ENCODE peak calls at places on chromosome 13, in ten cellular contexts. One of them, this sample, is unnamed.

GRCh38 chr13:75010941-75011340 is 471.0 kb downstream of the TBC1D4 start:
- DNase-seq in Right ventricle myocardium superior: no peak
- DNase-seq in psoas muscle: no peak
- DNase-seq in sciatic nerve: no peak
- DNase-seq in brain microvascular endothelial cell: no peak
- DNase-seq in activated CD8-positive, alpha-beta memory T cell treated with anti-CD3 and anti-CD28 coated beads for 1 hour: no peak
- DNase-seq in nephron progenitor cell: no peak
- DNase-seq in head of caudate nucleus: no peak
- DNase-seq in NCI-H774: no peak
- DNase-seq in esophagus squamous epithelium: no peak
- DNase-seq in this sample: no peak

GRCh38 chr13:27528908-27529307 is 78.5 kb upstream of the MTIF3 start:
- DNase-seq in Right ventricle myocardium superior: no peak
- DNase-seq in psoas muscle: no peak
- DNase-seq in sciatic nerve: no peak
- DNase-seq in brain microvascular endothelial cell: no peak
- DNase-seq in activated CD8-positive, alpha-beta memory T cell treated with anti-CD3 and anti-CD28 coated beads for 1 hour: no peak
- DNase-seq in nephron progenitor cell: no peak
- DNase-seq in head of caudate nucleus: no peak
- DNase-seq in NCI-H774: no peak
- DNase-seq in esophagus squamous epithelium: no peak
- DNase-seq in this sample: no peak

GRCh38 chr13:46160474-46161066 is 21.4 kb downstream of the LCP1 start:
- DNase-seq in Right ventricle myocardium superior: no peak
- DNase-seq in psoas muscle: no peak
- DNase-seq in sciatic nerve: no peak
- DNase-seq in brain microvascular endothelial cell: peak
- DNase-seq in activated CD8-positive, alpha-beta memory T cell treated with anti-CD3 and anti-CD28 coated beads for 1 hour: no peak
- DNase-seq in nephron progenitor cell: peak
- DNase-seq in head of caudate nucleus: no peak
- DNase-seq in NCI-H774: no peak
- DNase-seq in esophagus squamous epithelium: no peak
- DNase-seq in this sample: peak

GRCh38 chr13:76708138-76708537 is 178.1 kb downstream of the KCTD12 start:
- DNase-seq in Right ventricle myocardium superior: peak
- DNase-seq in psoas muscle: no peak
- DNase-seq in sciatic nerve: no peak
- DNase-seq in brain microvascular endothelial cell: no peak
- DNase-seq in activated CD8-positive, alpha-beta memory T cell treated with anti-CD3 and anti-CD28 coated beads for 1 hour: no peak
- DNase-seq in nephron progenitor cell: no peak
- DNase-seq in head of caudate nucleus: no peak
- DNase-seq in NCI-H774: no peak
- DNase-seq in esophagus squamous epithelium: no peak
- DNase-seq in this sample: no peak

GRCh38 chr13:30319703-30320102 is 12.4 kb upstream of the KATNAL1 start:
- DNase-seq in Right ventricle myocardium superior: peak
- DNase-seq in psoas muscle: no peak
- DNase-seq in sciatic nerve: no peak
- DNase-seq in brain microvascular endothelial cell: no peak
- DNase-seq in activated CD8-positive, alpha-beta memory T cell treated with anti-CD3 and anti-CD28 coated beads for 1 hour: no peak
- DNase-seq in nephron progenitor cell: no peak
- DNase-seq in head of caudate nucleus: peak
- DNase-seq in NCI-H774: no peak
- DNase-seq in esophagus squamous epithelium: no peak
- DNase-seq in this sample: peak

GRCh38 chr13:91785435-91786137 is 387.2 kb downstream of the GPC5 start:
- DNase-seq in Right ventricle myocardium superior: no peak
- DNase-seq in psoas muscle: no peak
- DNase-seq in sciatic nerve: no peak
- DNase-seq in brain microvascular endothelial cell: no peak
- DNase-seq in activated CD8-positive, alpha-beta memory T cell treated with anti-CD3 and anti-CD28 coated beads for 1 hour: no peak
- DNase-seq in nephron progenitor cell: no peak
- DNase-seq in head of caudate nucleus: no peak
- DNase-seq in NCI-H774: no peak
- DNase-seq in esophagus squamous epithelium: no peak
- DNase-seq in this sample: no peak

GRCh38 chr13:35995136-35995535 is 136.0 kb downstream of the DCLK1 start:
- DNase-seq in Right ventricle myocardium superior: no peak
- DNase-seq in psoas muscle: no peak
- DNase-seq in sciatic nerve: no peak
- DNase-seq in brain microvascular endothelial cell: no peak
- DNase-seq in activated CD8-positive, alpha-beta memory T cell treated with anti-CD3 and anti-CD28 coated beads for 1 hour: no peak
- DNase-seq in nephron progenitor cell: no peak
- DNase-seq in head of caudate nucleus: no peak
- DNase-seq in NCI-H774: no peak
- DNase-seq in esophagus squamous epithelium: no peak
- DNase-seq in this sample: no peak

GRCh38 chr13:112069063-112069726 is 2.2 kb downstream of the SOX1 start:
- DNase-seq in Right ventricle myocardium superior: no peak
- DNase-seq in psoas muscle: no peak
- DNase-seq in sciatic nerve: no peak
- DNase-seq in brain microvascular endothelial cell: no peak
- DNase-seq in activated CD8-positive, alpha-beta memory T cell treated with anti-CD3 and anti-CD28 coated beads for 1 hour: no peak
- DNase-seq in nephron progenitor cell: peak
- DNase-seq in head of caudate nucleus: no peak
- DNase-seq in NCI-H774: peak
- DNase-seq in esophagus squamous epithelium: no peak
- DNase-seq in this sample: no peak

GRCh38 chr13:44801990-44802389 is 187.3 kb downstream of the NUFIP1 start:
- DNase-seq in Right ventricle myocardium superior: no peak
- DNase-seq in psoas muscle: no peak
- DNase-seq in sciatic nerve: no peak
- DNase-seq in brain microvascular endothelial cell: peak
- DNase-seq in activated CD8-positive, alpha-beta memory T cell treated with anti-CD3 and anti-CD28 coated beads for 1 hour: no peak
- DNase-seq in nephron progenitor cell: no peak
- DNase-seq in head of caudate nucleus: no peak
- DNase-seq in NCI-H774: no peak
- DNase-seq in esophagus squamous epithelium: no peak
- DNase-seq in this sample: peak

GRCh38 chr13:78032132-78032531 is 113.5 kb upstream of the EDNRB start:
- DNase-seq in Right ventricle myocardium superior: no peak
- DNase-seq in psoas muscle: no peak
- DNase-seq in sciatic nerve: no peak
- DNase-seq in brain microvascular endothelial cell: no peak
- DNase-seq in activated CD8-positive, alpha-beta memory T cell treated with anti-CD3 and anti-CD28 coated beads for 1 hour: no peak
- DNase-seq in nephron progenitor cell: no peak
- DNase-seq in head of caudate nucleus: no peak
- DNase-seq in NCI-H774: no peak
- DNase-seq in esophagus squamous epithelium: no peak
- DNase-seq in this sample: no peak

GRCh38 chr13:95226476-95226875 is 74.8 kb downstream of the ABCC4 start:
- DNase-seq in Right ventricle myocardium superior: no peak
- DNase-seq in psoas muscle: no peak
- DNase-seq in sciatic nerve: no peak
- DNase-seq in brain microvascular endothelial cell: no peak
- DNase-seq in activated CD8-positive, alpha-beta memory T cell treated with anti-CD3 and anti-CD28 coated beads for 1 hour: no peak
- DNase-seq in nephron progenitor cell: no peak
- DNase-seq in head of caudate nucleus: no peak
- DNase-seq in NCI-H774: no peak
- DNase-seq in esophagus squamous epithelium: no peak
- DNase-seq in this sample: no peak

GRCh38 chr13:39148513-39148961 is 110.3 kb downstream of the NHLRC3 start:
- DNase-seq in Right ventricle myocardium superior: no peak
- DNase-seq in psoas muscle: no peak
- DNase-seq in sciatic nerve: no peak
- DNase-seq in brain microvascular endothelial cell: peak
- DNase-seq in activated CD8-positive, alpha-beta memory T cell treated with anti-CD3 and anti-CD28 coated beads for 1 hour: no peak
- DNase-seq in nephron progenitor cell: no peak
- DNase-seq in head of caudate nucleus: no peak
- DNase-seq in NCI-H774: peak
- DNase-seq in esophagus squamous epithelium: no peak
- DNase-seq in this sample: peak

GRCh38 chr13:22103628-22104027 is 432.8 kb downstream of the FGF9 start:
- DNase-seq in Right ventricle myocardium superior: no peak
- DNase-seq in psoas muscle: no peak
- DNase-seq in sciatic nerve: no peak
- DNase-seq in brain microvascular endothelial cell: no peak
- DNase-seq in activated CD8-positive, alpha-beta memory T cell treated with anti-CD3 and anti-CD28 coated beads for 1 hour: no peak
- DNase-seq in nephron progenitor cell: no peak
- DNase-seq in head of caudate nucleus: no peak
- DNase-seq in NCI-H774: no peak
- DNase-seq in esophagus squamous epithelium: no peak
- DNase-seq in this sample: no peak

GRCh38 chr13:57857945-57858344 is 226.4 kb downstream of the PCDH17 start:
- DNase-seq in Right ventricle myocardium superior: no peak
- DNase-seq in psoas muscle: no peak
- DNase-seq in sciatic nerve: no peak
- DNase-seq in brain microvascular endothelial cell: no peak
- DNase-seq in activated CD8-positive, alpha-beta memory T cell treated with anti-CD3 and anti-CD28 coated beads for 1 hour: no peak
- DNase-seq in nephron progenitor cell: no peak
- DNase-seq in head of caudate nucleus: no peak
- DNase-seq in NCI-H774: no peak
- DNase-seq in esophagus squamous epithelium: no peak
- DNase-seq in this sample: no peak

GRCh38 chr13:73069206-73069815 is 10.5 kb downstream of the KLF5 start:
- DNase-seq in Right ventricle myocardium superior: no peak
- DNase-seq in psoas muscle: no peak
- DNase-seq in sciatic nerve: no peak
- DNase-seq in brain microvascular endothelial cell: no peak
- DNase-seq in activated CD8-positive, alpha-beta memory T cell treated with anti-CD3 and anti-CD28 coated beads for 1 hour: no peak
- DNase-seq in nephron progenitor cell: no peak
- DNase-seq in head of caudate nucleus: no peak
- DNase-seq in NCI-H774: no peak
- DNase-seq in esophagus squamous epithelium: no peak
- DNase-seq in this sample: no peak

GRCh38 chr13:112740502-112741131 is 50.8 kb downstream of the ATP11A start:
- DNase-seq in Right ventricle myocardium superior: peak
- DNase-seq in psoas muscle: peak
- DNase-seq in sciatic nerve: peak
- DNase-seq in brain microvascular endothelial cell: peak
- DNase-seq in activated CD8-positive, alpha-beta memory T cell treated with anti-CD3 and anti-CD28 coated beads for 1 hour: no peak
- DNase-seq in nephron progenitor cell: no peak
- DNase-seq in head of caudate nucleus: no peak
- DNase-seq in NCI-H774: no peak
- DNase-seq in esophagus squamous epithelium: no peak
- DNase-seq in this sample: peak

GRCh38 chr13:78137404-78138142 is 218.9 kb upstream of the EDNRB start:
- DNase-seq in Right ventricle myocardium superior: no peak
- DNase-seq in psoas muscle: no peak
- DNase-seq in sciatic nerve: no peak
- DNase-seq in brain microvascular endothelial cell: peak
- DNase-seq in activated CD8-positive, alpha-beta memory T cell treated with anti-CD3 and anti-CD28 coated beads for 1 hour: no peak
- DNase-seq in nephron progenitor cell: peak
- DNase-seq in head of caudate nucleus: no peak
- DNase-seq in NCI-H774: peak
- DNase-seq in esophagus squamous epithelium: no peak
- DNase-seq in this sample: peak

GRCh38 chr13:23918208-23918607 is 20.9 kb upstream of the C1QTNF9B start:
- DNase-seq in Right ventricle myocardium superior: no peak
- DNase-seq in psoas muscle: no peak
- DNase-seq in sciatic nerve: no peak
- DNase-seq in brain microvascular endothelial cell: no peak
- DNase-seq in activated CD8-positive, alpha-beta memory T cell treated with anti-CD3 and anti-CD28 coated beads for 1 hour: no peak
- DNase-seq in nephron progenitor cell: no peak
- DNase-seq in head of caudate nucleus: no peak
- DNase-seq in NCI-H774: no peak
- DNase-seq in esophagus squamous epithelium: no peak
- DNase-seq in this sample: peak

GRCh38 chr13:73133536-73133935 is 74.7 kb downstream of the KLF5 start:
- DNase-seq in Right ventricle myocardium superior: no peak
- DNase-seq in psoas muscle: no peak
- DNase-seq in sciatic nerve: no peak
- DNase-seq in brain microvascular endothelial cell: no peak
- DNase-seq in activated CD8-positive, alpha-beta memory T cell treated with anti-CD3 and anti-CD28 coated beads for 1 hour: no peak
- DNase-seq in nephron progenitor cell: no peak
- DNase-seq in head of caudate nucleus: no peak
- DNase-seq in NCI-H774: no peak
- DNase-seq in esophagus squamous epithelium: no peak
- DNase-seq in this sample: peak

This sample was measured in HT1080.